ENCODE peak calls at places on chromosomes 11 and 22, in six cellular contexts. A, J, Z, V, L and E are unnamed samples.

GRCh38 chr11:30635401-30635989 is 49.3 kb upstream of the MPPED2 start:
- DNase-seq in A (peak), J (no peak), Z (no peak), V (peak), L (no peak), E (no peak)

GRCh38 chr22:23054531-23055257 is 15.6 kb upstream of the GNAZ start:
- DNase-seq in A (no peak), J (no peak), Z (no peak), V (no peak), L (no peak), E (peak)

GRCh38 chr11:134022748-134023147 is 46.1 kb upstream of the JAM3 start:
- DNase-seq in A (no peak), J (no peak), Z (no peak), V (no peak), L (no peak), E (no peak)

GRCh38 chr22:28032896-28033295 is 113.8 kb upstream of the PITPNB start:
- DNase-seq in A (no peak), J (no peak), Z (no peak), V (no peak), L (no peak), E (no peak)

GRCh38 chr11:117814766-117815261 is 9.7 kb downstream of the FXYD2 start:
- DNase-seq in A (no peak), J (peak), Z (peak), V (no peak), L (no peak), E (peak)

GRCh38 chr11:12664410-12664809 is 9.8 kb upstream of the TEAD1 start:
- DNase-seq in A (no peak), J (no peak), Z (no peak), V (no peak), L (no peak), E (no peak)

GRCh38 chr11:123543796-123544195 is 110.6 kb downstream of the SCN3B start:
- DNase-seq in A (no peak), J (no peak), Z (no peak), V (no peak), L (no peak), E (no peak)

GRCh38 chr22:21845558-21846452 is 21.6 kb downstream of the MAPK1 start:
- DNase-seq in A (no peak), J (no peak), Z (no peak), V (no peak), L (no peak), E (no peak)

GRCh38 chr22:36386900-36387663 is 685 bp downstream of the MYH9 start:
- DNase-seq in A (no peak), J (peak), Z (no peak), V (peak), L (no peak), E (no peak)

GRCh38 chr11:100709233-100709999 is 22.3 kb downstream of the ARHGAP42 start:
- DNase-seq in A (no peak), J (no peak), Z (no peak), V (no peak), L (no peak), E (no peak)

GRCh38 chr11:3021125-3021524 is 29.0 kb upstream of the NAP1L4 start:
- DNase-seq in A (no peak), J (peak), Z (no peak), V (peak), L (no peak), E (no peak)

GRCh38 chr11:11856638-11857037 is 14.9 kb downstream of the USP47 start:
- DNase-seq in A (no peak), J (no peak), Z (no peak), V (no peak), L (no peak), E (no peak)